ENCODE peak calls at places on chromosomes 13 and 19, in four cellular contexts. One of them, this sample, is unnamed.

GRCh38 chr13:20779405-20779804 is 5.6 kb upstream of the EEF1AKMT1 start:
- DNase-seq in dorsolateral prefrontal cortex: no peak
- DNase-seq in stomach: no peak
- DNase-seq in neural crest cell: no peak
- DNase-seq in this sample: no peak

GRCh38 chr19:49361438-49362047 is 673 bp downstream of the TEAD2 start:
- DNase-seq in dorsolateral prefrontal cortex: no peak
- DNase-seq in stomach: peak; percentile 80
- DNase-seq in neural crest cell: peak; percentile 57
- DNase-seq in this sample: no peak

GRCh38 chr19:34317311-34317927 is 47.6 kb upstream of the GPI start:
- DNase-seq in dorsolateral prefrontal cortex: no peak
- DNase-seq in stomach: no peak
- DNase-seq in neural crest cell: no peak
- DNase-seq in this sample: no peak

GRCh38 chr13:35527451-35527850 is 51.0 kb upstream of the MAB21L1 start:
- DNase-seq in dorsolateral prefrontal cortex: no peak
- DNase-seq in stomach: no peak
- DNase-seq in neural crest cell: no peak
- DNase-seq in this sample: no peak

GRCh38 chr19:13055213-13056051 is 47.2 kb downstream of the LYL1 start:
- DNase-seq in dorsolateral prefrontal cortex: no peak
- DNase-seq in stomach: peak; percentile 52
- DNase-seq in neural crest cell: no peak
- DNase-seq in this sample: no peak

GRCh38 chr13:97279913-97280312 is 57.8 kb downstream of the MBNL2 start:
- DNase-seq in dorsolateral prefrontal cortex: no peak
- DNase-seq in stomach: no peak
- DNase-seq in neural crest cell: no peak
- DNase-seq in this sample: no peak

GRCh38 chr19:46453661-46454060 is 17.7 kb downstream of the PNMA8A start:
- DNase-seq in dorsolateral prefrontal cortex: no peak
- DNase-seq in stomach: no peak
- DNase-seq in neural crest cell: no peak
- DNase-seq in this sample: no peak

GRCh38 chr19:1324792-1325567 is 39.3 kb downstream of the EFNA2 start:
- DNase-seq in dorsolateral prefrontal cortex: peak; percentile 75
- DNase-seq in stomach: peak; percentile 52
- DNase-seq in neural crest cell: no peak
- DNase-seq in this sample: peak; percentile 68

GRCh38 chr13:20136781-20137703 is 23.8 kb downstream of the GJA3 start:
- DNase-seq in dorsolateral prefrontal cortex: no peak
- DNase-seq in stomach: peak; percentile 59
- DNase-seq in neural crest cell: peak; percentile 36
- DNase-seq in this sample: peak; percentile 73

GRCh38 chr19:5929179-5929578 is 15.1 kb downstream of the CAPS start:
- DNase-seq in dorsolateral prefrontal cortex: no peak
- DNase-seq in stomach: no peak
- DNase-seq in neural crest cell: no peak
- DNase-seq in this sample: no peak

GRCh38 chr19:12666305-12667048 is at the start of the genes MAN2B1 and WDR83:
- DNase-seq in dorsolateral prefrontal cortex: no peak
- DNase-seq in stomach: peak; percentile 81
- DNase-seq in neural crest cell: peak; percentile 65
- DNase-seq in this sample: peak; percentile 95

GRCh38 chr13:48626077-48626449 is 27.7 kb upstream of the CYSLTR2 start:
- DNase-seq in dorsolateral prefrontal cortex: no peak
- DNase-seq in stomach: no peak
- DNase-seq in neural crest cell: no peak
- DNase-seq in this sample: no peak

GRCh38 chr13:103022328-103022727 is 43.9 kb downstream of the SLC10A2 start:
- DNase-seq in dorsolateral prefrontal cortex: no peak
- DNase-seq in stomach: no peak
- DNase-seq in neural crest cell: no peak
- DNase-seq in this sample: no peak

GRCh38 chr19:18460313-18460712 is 22.4 kb upstream of the ISYNA1 start:
- DNase-seq in dorsolateral prefrontal cortex: no peak
- DNase-seq in stomach: peak; percentile 63
- DNase-seq in neural crest cell: no peak
- DNase-seq in this sample: no peak

GRCh38 chr19:824885-825284 is 2.8 kb upstream of the AZU1 start:
- DNase-seq in dorsolateral prefrontal cortex: no peak
- DNase-seq in stomach: no peak
- DNase-seq in neural crest cell: no peak
- DNase-seq in this sample: no peak

GRCh38 chr13:48828962-48829405 is 146.7 kb upstream of the FNDC3A start:
- DNase-seq in dorsolateral prefrontal cortex: no peak
- DNase-seq in stomach: no peak
- DNase-seq in neural crest cell: no peak
- DNase-seq in this sample: no peak

GRCh38 chr13:27997904-27998522 is 9.5 kb upstream of the URAD start:
- DNase-seq in dorsolateral prefrontal cortex: no peak
- DNase-seq in stomach: peak; percentile 54
- DNase-seq in neural crest cell: peak; percentile 48
- DNase-seq in this sample: no peak
- TF ChIP-seq CTCF in dorsolateral prefrontal cortex: no peak
- TF ChIP-seq CTCF in stomach: no peak
- TF ChIP-seq CTCF in neural crest cell: peak; percentile 62
- TF ChIP-seq CTCF in this sample: peak; percentile 49

DNA sequence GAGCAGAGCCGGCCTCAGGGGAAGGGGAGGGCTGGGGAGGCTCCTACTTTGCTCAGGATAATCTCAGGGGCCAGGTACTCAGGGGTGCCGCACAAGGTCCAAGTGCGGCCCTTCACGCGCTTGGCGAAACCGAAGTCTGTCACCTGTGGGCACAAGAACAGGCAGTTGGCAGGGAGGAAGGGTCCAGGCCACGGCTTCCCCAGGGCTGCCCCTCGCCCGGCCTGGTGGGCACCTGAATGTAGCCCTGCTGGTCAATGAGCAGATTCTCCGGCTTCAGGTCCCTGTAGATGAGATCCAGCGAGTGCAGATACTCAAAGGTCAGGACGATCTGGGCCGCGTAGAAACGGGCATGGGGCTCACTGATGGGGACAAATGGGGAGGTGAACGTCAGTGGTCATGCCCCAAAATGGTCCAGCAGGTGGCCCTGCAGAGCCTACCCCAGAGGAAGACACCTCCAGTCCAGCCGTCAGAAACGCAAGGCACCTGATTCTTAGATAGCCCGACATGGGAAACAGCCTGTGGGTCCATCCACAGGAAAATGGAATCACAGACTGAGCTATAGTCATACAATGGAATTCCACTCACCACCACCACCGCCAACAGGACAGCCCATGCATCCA is 7.1 kb upstream of the SAMD1 start:
- DNase-seq in dorsolateral prefrontal cortex: no peak
- DNase-seq in stomach: no peak
- DNase-seq in neural crest cell: no peak
- DNase-seq in this sample: no peak
- TF ChIP-seq CTCF in dorsolateral prefrontal cortex: no peak
- TF ChIP-seq CTCF in stomach: no peak
- TF ChIP-seq CTCF in neural crest cell: peak; percentile 16
- TF ChIP-seq CTCF in this sample: no peak

GRCh38 chr13:51096131-51096530 is 14.9 kb downstream of the C13orf42 start:
- DNase-seq in dorsolateral prefrontal cortex: no peak
- DNase-seq in stomach: no peak
- DNase-seq in neural crest cell: no peak
- DNase-seq in this sample: no peak

GRCh38 chr13:51097353-51098043 is 13.6 kb downstream of the C13orf42 start:
- DNase-seq in dorsolateral prefrontal cortex: no peak
- DNase-seq in stomach: no peak
- DNase-seq in neural crest cell: no peak
- DNase-seq in this sample: no peak

GRCh38 chr13:51093574-51093973 is 17.5 kb downstream of the C13orf42 start:
- DNase-seq in dorsolateral prefrontal cortex: no peak
- DNase-seq in stomach: no peak
- DNase-seq in neural crest cell: no peak
- DNase-seq in this sample: no peak

DNA sequence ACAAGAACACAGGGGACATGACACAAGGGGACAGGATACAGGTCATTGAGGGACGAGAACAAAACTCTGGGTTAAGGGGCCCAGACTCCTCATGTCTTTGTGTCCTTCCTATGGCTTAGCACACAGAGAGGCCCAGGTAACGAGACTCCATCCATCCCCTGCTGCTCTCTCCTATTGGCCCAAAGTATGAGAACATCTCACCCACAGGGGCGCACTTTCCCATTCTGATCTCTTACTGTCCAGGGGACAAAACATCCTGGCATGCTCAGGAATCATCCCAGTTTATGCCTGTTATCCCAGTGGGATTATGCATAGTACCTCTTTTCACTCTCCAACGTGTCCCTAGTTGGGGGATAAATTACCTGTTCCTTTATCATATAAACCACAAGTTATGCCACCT is 19.2 kb downstream of the C13orf42 start:
- DNase-seq in dorsolateral prefrontal cortex: no peak
- DNase-seq in stomach: no peak
- DNase-seq in neural crest cell: no peak
- DNase-seq in this sample: no peak
- TF ChIP-seq CTCF in dorsolateral prefrontal cortex: no peak
- TF ChIP-seq CTCF in stomach: no peak
- TF ChIP-seq CTCF in neural crest cell: no peak
- TF ChIP-seq CTCF in this sample: no peak

DNA sequence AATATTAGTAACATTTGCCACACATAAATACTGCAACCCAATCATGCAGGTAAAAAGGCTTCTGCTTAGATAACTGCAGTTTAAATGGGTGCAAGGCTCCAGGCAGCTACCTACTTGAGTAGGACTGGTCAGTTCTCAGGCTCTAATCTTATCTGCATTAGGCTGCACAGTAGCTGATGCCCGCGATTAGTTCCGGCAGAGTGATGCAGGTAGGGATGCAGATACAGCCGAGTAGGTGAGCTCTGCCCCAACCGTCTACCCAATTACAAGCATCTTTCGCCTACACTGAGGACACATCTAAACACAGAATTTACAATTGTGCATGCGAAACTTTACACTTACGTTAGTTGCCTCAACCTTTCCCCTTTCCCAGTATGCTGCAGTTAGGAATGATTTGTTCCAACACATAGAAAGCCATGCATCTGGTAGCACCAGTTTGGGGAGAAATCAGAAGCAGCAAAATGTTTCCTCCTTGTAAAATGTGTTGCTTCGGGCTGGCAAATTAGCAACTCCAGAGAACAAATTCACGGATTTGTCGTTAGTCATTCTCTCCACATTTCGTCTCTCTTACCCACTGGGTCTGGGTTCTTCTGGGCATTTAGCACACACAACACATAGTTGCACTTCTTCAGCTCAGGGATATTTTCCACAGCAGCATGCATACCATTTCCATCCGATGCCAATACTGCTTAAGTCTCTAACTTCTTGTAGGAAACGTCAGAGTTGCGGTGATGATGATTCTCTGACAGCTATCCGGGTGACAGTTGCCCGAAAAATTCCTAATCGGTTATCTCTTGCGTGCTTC is 496 bp downstream of the PCDH9 start:
- DNase-seq in dorsolateral prefrontal cortex: no peak
- DNase-seq in stomach: no peak
- DNase-seq in neural crest cell: no peak
- DNase-seq in this sample: no peak
- TF ChIP-seq CTCF in dorsolateral prefrontal cortex: no peak
- TF ChIP-seq CTCF in stomach: no peak
- TF ChIP-seq CTCF in neural crest cell: no peak
- TF ChIP-seq CTCF in this sample: no peak

GRCh38 chr19:28727133-28727834 is 485.7 kb downstream of the UQCRFS1 start:
- DNase-seq in dorsolateral prefrontal cortex: no peak
- DNase-seq in stomach: no peak
- DNase-seq in neural crest cell: no peak
- DNase-seq in this sample: no peak
- TF ChIP-seq CTCF in dorsolateral prefrontal cortex: no peak
- TF ChIP-seq CTCF in stomach: no peak
- TF ChIP-seq CTCF in neural crest cell: no peak
- TF ChIP-seq CTCF in this sample: no peak

This sample was measured in GM13976.